ENCODE peak calls at places on chromosomes 16 and 17, in ten cellular contexts. Z is naive thymus-derived CD4-positive, alpha-beta T cell; R is ELR; W is substantia nigra; S is stimulated activated CD8-positive, alpha-beta memory T cell treated with anti-CD3 and anti-CD28 coated beads, Interleukin-2, amount 100 ng/mL, for 1 hour; L is effector CD8-positive, alpha-beta T cell; F is activated naive CD4-positive, alpha-beta T cell treated with Interleukin-2 at 50 U/mL for 16 hours; X is EL; E is endothelial cell; H is Peyer's patch. M is an unnamed sample.

GRCh38 chr17:42274812-42275526 is 1.2 kb downstream of the STAT5B start:
- DNase-seq in Z (no peak), R (no peak), W (no peak), S (no peak), L (no peak), F (no peak), X (no peak), E (no peak), H (no peak), M (no peak)

GRCh38 chr17:80991645-80992076 is at the start of gene CHMP6:
- DNase-seq in Z (peak; percentile 60), R (peak; percentile 82), W (peak; percentile 51), S (peak; percentile 35), L (peak; percentile 50), F (peak; percentile 71), X (peak; percentile 72), E (peak; percentile 80), H (peak; percentile 59), M (peak; percentile 69)

GRCh38 chr17:66677201-66677981 is 157.5 kb upstream of the CACNG5 start:
- DNase-seq in Z (no peak), R (peak; percentile 91), W (no peak), S (no peak), L (no peak), F (no peak), X (peak; percentile 82), E (no peak), H (no peak), M (no peak)

GRCh38 chr16:54280751-54281150 is 5.8 kb downstream of the IRX3 start:
- DNase-seq in Z (no peak), R (peak; percentile 58), W (no peak), S (no peak), L (no peak), F (no peak), X (peak; percentile 37), E (no peak), H (no peak), M (no peak)

GRCh38 chr17:15124746-15125145 is 140.4 kb downstream of the PMP22 start:
- DNase-seq in Z (no peak), R (peak; percentile 36), W (no peak), S (no peak), L (no peak), F (no peak), X (peak; percentile 23), E (no peak), H (no peak), M (no peak)

GRCh38 chr17:42459256-42459982 is 741 bp downstream of the ATP6V0A1 start:
- DNase-seq in Z (no peak), R (peak; percentile 75), W (peak; percentile 19), S (no peak), L (no peak), F (peak; percentile 25), X (peak; percentile 60), E (peak; percentile 15), H (peak; percentile 67), M (peak; percentile 31)

GRCh38 chr17:77318491-77319210 is 177.9 kb downstream of the SEC14L1 start:
- DNase-seq in Z (no peak), R (peak; percentile 49), W (no peak), S (no peak), L (no peak), F (no peak), X (peak; percentile 28), E (no peak), H (no peak), M (peak; percentile 6)

GRCh38 chr16:4945560-4946502 is 8.9 kb upstream of the PPL start:
- DNase-seq in Z (no peak), R (peak; percentile 76), W (no peak), S (no peak), L (no peak), F (no peak), X (peak; percentile 87), E (no peak), H (no peak), M (no peak)

GRCh38 chr16:13421726-13422125 is 498.2 kb upstream of the ERCC4 start:
- DNase-seq in Z (no peak), R (peak; percentile 18), W (no peak), S (no peak), L (no peak), F (no peak), X (peak; percentile 30), E (no peak), H (no peak), M (no peak)

GRCh38 chr17:81702934-81703746 is at the start of gene MRPL12:
- DNase-seq in Z (peak; percentile 84), R (peak; percentile 97), W (peak; percentile 85), S (peak; percentile 81), L (peak; percentile 80), F (peak; percentile 90), X (peak; percentile 91), E (peak; percentile 91), H (peak; percentile 91), M (peak; percentile 94)

GRCh38 chr17:81335388-81336157 is 40.5 kb upstream of the SLC38A10 start:
- DNase-seq in Z (no peak), R (no peak), W (no peak), S (no peak), L (no peak), F (no peak), X (no peak), E (no peak), H (no peak), M (no peak)

GRCh38 chr17:48541574-48542113 is 3.3 kb downstream of the HOXB2 start:
- DNase-seq in Z (no peak), R (peak; percentile 15), W (no peak), S (no peak), L (peak; percentile 25), F (peak; percentile 38), X (no peak), E (no peak), H (no peak), M (no peak)

GRCh38 chr16:54242199-54242598 is 44.4 kb downstream of the IRX3 start:
- DNase-seq in Z (no peak), R (peak; percentile 21), W (no peak), S (no peak), L (no peak), F (no peak), X (no peak), E (peak; percentile 20), H (no peak), M (peak; percentile 57)

GRCh38 chr17:4087911-4088693 is 54.7 kb downstream of the ZZEF1 start:
- DNase-seq in Z (no peak), R (peak; percentile 71), W (no peak), S (no peak), L (no peak), F (no peak), X (peak; percentile 47), E (no peak), H (no peak), M (no peak)

GRCh38 chr17:19737305-19738072 is 10.6 kb downstream of the ALDH3A1 start:
- DNase-seq in Z (no peak), R (no peak), W (no peak), S (no peak), L (no peak), F (no peak), X (no peak), E (no peak), H (no peak), M (no peak)

GRCh38 chr17:48603959-48604769 is 622 bp downstream of the HOXB6 start:
- DNase-seq in Z (no peak), R (no peak), W (no peak), S (no peak), L (no peak), F (no peak), X (no peak), E (no peak), H (no peak), M (no peak)

GRCh38 chr17:75624714-75625345 is 8.4 kb upstream of the SMIM5 start:
- DNase-seq in Z (no peak), R (no peak), W (no peak), S (no peak), L (no peak), F (no peak), X (no peak), E (no peak), H (no peak), M (no peak)

GRCh38 chr17:78828470-78829185 is 12.0 kb downstream of the USP36 start:
- DNase-seq in Z (no peak), R (peak; percentile 84), W (no peak), S (no peak), L (no peak), F (peak; percentile 18), X (peak; percentile 70), E (no peak), H (no peak), M (no peak)

GRCh38 chr17:75507712-75508111 is 7.6 kb downstream of the CASKIN2 start:
- DNase-seq in Z (no peak), R (no peak), W (peak; percentile 86), S (no peak), L (no peak), F (no peak), X (no peak), E (no peak), H (no peak), M (no peak)

GRCh38 chr16:87661561-87661960 is 59.3 kb downstream of the JPH3 start:
- DNase-seq in Z (no peak), R (peak; percentile 54), W (no peak), S (no peak), L (no peak), F (peak; percentile 12), X (peak; percentile 37), E (peak; percentile 81), H (peak; percentile 26), M (peak; percentile 82)

GRCh38 chr17:67438669-67439068 is 61.6 kb downstream of the PITPNC1 start:
- DNase-seq in Z (no peak), R (no peak), W (no peak), S (no peak), L (no peak), F (no peak), X (no peak), E (no peak), H (no peak), M (no peak)

GRCh38 chr17:41538565-41538991 is 10.5 kb upstream of the KRT19 start:
- DNase-seq in Z (no peak), R (peak; percentile 56), W (no peak), S (no peak), L (no peak), F (no peak), X (peak; percentile 70), E (no peak), H (no peak), M (no peak)

GRCh38 chr17:66431910-66432309 is 129.5 kb downstream of the PRKCA start:
- DNase-seq in Z (no peak), R (peak; percentile 92), W (no peak), S (no peak), L (no peak), F (no peak), X (peak; percentile 85), E (no peak), H (no peak), M (no peak)

GRCh38 chr17:62621223-62621622 is 6.2 kb upstream of the MRC2 start:
- DNase-seq in Z (no peak), R (no peak), W (no peak), S (no peak), L (no peak), F (no peak), X (no peak), E (no peak), H (no peak), M (no peak)

GRCh38 chr16:67976205-67976604 is 4.1 kb downstream of the DPEP3 start:
- DNase-seq in Z (no peak), R (no peak), W (no peak), S (no peak), L (no peak), F (no peak), X (no peak), E (no peak), H (no peak), M (no peak)

GRCh38 chr16:85657267-85657650 is 31.5 kb downstream of the GINS2 start:
- DNase-seq in Z (no peak), R (no peak), W (no peak), S (no peak), L (no peak), F (no peak), X (no peak), E (no peak), H (no peak), M (no peak)

GRCh38 chr16:49089039-49089438 is 192.6 kb downstream of the CBLN1 start:
- DNase-seq in Z (no peak), R (no peak), W (no peak), S (no peak), L (no peak), F (no peak), X (no peak), E (no peak), H (no peak), M (no peak)

GRCh38 chr16:88264641-88265285 is 118.0 kb upstream of the ZNF469 start:
- DNase-seq in Z (no peak), R (peak; percentile 97), W (no peak), S (no peak), L (no peak), F (peak; percentile 70), X (peak; percentile 97), E (peak; percentile 26), H (peak; percentile 54), M (peak; percentile 48)